ENCODE peak calls at places on chromosomes 16 and 17, in seven cellular contexts. S, Z, P, L, N, R and A are unnamed samples.

GRCh38 chr17:48282303-48282702 is 147.7 kb downstream of the SKAP1 start:
- DNase-seq in Z (no peak), P (no peak), N (no peak), S (no peak), L (no peak), R (no peak), A (no peak)

GRCh38 chr17:7042507-7043194 is 1.2 kb downstream of the SLC16A11 start:
- DNase-seq in R (no peak), Z (no peak), S (peak), L (peak), P (peak), N (no peak), A (peak)

GRCh38 chr17:42183741-42184711 is 1.2 kb downstream of the HCRT start:
- DNase-seq in N (peak), P (peak), L (peak), Z (peak), R (peak), S (peak), A (peak)

GRCh38 chr17:64074704-64075484 is 54.5 kb upstream of the ICAM2 start:
- DNase-seq in N (peak), L (no peak), P (no peak), Z (no peak), R (peak), S (no peak), A (no peak)

GRCh38 chr16:82843606-82844271 is 217.0 kb downstream of the CDH13 start:
- DNase-seq in Z (no peak), R (no peak), L (no peak), N (no peak), P (no peak), S (no peak), A (no peak)

GRCh38 chr17:67525239-67526135 is 148.4 kb downstream of the PITPNC1 start:
- DNase-seq in N (no peak), R (peak), Z (no peak), L (no peak), P (no peak), S (no peak), A (no peak)

GRCh38 chr17:49987290-49987585 is 7.8 kb downstream of the DLX3 start:
- DNase-seq in N (no peak), Z (peak), R (no peak), P (no peak), S (no peak), L (no peak), A (no peak)

GRCh38 chr17:68011199-68011665 is 15.0 kb upstream of the C17orf58 start:
- DNase-seq in R (peak), P (peak), L (peak), S (peak), N (peak), Z (no peak), A (peak)

GRCh38 chr17:47847341-47848197 is 3.4 kb downstream of the SP6 start:
- DNase-seq in L (no peak), Z (no peak), P (peak), S (no peak), N (no peak), R (no peak), A (no peak)

GRCh38 chr17:40551874-40552768 is 13.2 kb downstream of the CCR7 start:
- DNase-seq in P (no peak), R (peak), N (peak), S (peak), Z (peak), L (no peak), A (peak)

GRCh38 chr16:84196727-84197486 is 6.0 kb downstream of the ADAD2 start:
- DNase-seq in N (no peak), R (no peak), S (no peak), L (no peak), Z (no peak), P (no peak), A (no peak)

GRCh38 chr16:11078812-11079459 is 134.6 kb downstream of the CLEC16A start:
- DNase-seq in R (no peak), L (no peak), Z (peak), P (no peak), S (no peak), N (peak), A (no peak)
- TF ChIP-seq CTCF in R (no peak), L (no peak), Z (no peak), P (no peak), S (no peak), N (no peak), A (no peak)

GRCh38 chr16:19213885-19214284 is 45.8 kb downstream of the SYT17 start:
- DNase-seq in R (no peak), P (no peak), L (no peak), S (no peak), Z (no peak), N (no peak), A (no peak)
- TF ChIP-seq CTCF in R (no peak), P (no peak), L (no peak), S (no peak), Z (no peak), N (no peak), A (no peak)

DNA sequence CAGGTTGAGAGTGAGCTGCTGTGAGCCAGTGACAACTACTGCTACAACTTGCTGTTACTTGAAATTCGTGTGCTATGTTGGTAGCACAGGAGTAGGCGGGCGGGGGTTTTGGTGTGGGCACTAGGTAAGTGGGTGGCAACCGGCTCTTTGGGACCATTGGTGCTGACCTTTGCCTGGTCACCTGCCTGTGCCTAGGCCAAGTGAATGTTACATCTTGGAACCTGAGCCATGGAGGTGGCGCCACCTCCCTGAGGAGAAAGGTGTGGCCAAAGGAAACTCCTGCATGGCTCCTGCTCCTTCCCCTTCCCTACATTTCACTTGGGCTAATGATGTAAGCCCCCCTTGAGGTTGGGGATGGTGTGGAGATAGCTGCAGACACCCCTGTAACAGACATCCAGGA is 25.4 kb upstream of the ARHGAP23 start:
- DNase-seq in R (no peak), N (no peak), Z (no peak), P (no peak), S (no peak), L (no peak), A (no peak)
- TF ChIP-seq CTCF in R (no peak), N (no peak), Z (no peak), P (no peak), S (no peak), L (no peak), A (no peak)

DNA sequence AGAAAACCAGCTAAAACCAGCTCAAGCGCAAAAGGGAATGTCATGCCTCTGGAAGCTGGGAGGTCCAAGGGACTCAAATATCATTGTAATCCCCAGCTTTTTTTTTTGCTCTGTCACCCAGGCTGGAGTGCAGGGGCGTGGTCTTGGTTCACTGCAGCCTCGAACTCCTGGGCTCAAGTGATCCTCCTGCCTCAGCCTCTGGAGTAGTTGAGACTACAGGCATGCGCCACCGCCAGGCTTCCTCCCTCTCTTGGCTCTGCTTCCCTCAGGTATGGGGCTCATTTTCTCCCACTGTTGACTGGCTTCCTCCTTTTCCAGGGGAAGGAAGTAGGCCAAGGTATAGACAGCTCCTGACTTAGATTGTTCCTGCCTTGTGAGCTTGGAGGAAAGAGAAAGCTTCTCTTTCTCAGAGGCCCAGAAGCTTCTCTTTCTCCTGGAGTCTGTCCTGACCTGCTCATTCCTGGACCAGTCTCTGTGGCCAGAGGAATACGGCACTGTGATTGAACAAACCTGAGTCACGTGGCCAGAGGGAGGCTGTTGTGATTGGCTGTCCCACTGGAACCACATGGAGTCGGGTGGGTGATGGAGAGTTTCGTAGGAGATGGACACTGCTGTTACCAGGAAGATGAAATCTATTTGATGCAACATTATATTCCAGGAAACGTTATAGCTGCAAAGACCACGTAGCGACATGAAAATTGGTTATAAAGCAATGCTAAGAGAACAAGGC is 5.7 kb upstream of the ARHGEF15 start:
- DNase-seq in S (no peak), L (peak), P (no peak), R (no peak), Z (no peak), N (no peak), A (no peak)
- TF ChIP-seq CTCF in S (no peak), L (no peak), P (no peak), R (no peak), Z (no peak), N (no peak), A (no peak)

GRCh38 chr16:787978-788398 is at the start of gene RPUSD1:
- DNase-seq in P (no peak), Z (no peak), R (no peak), L (no peak), S (no peak), N (no peak), A (no peak)
- TF ChIP-seq CTCF in P (no peak), Z (no peak), R (no peak), L (no peak), S (no peak), N (no peak), A (no peak)

GRCh38 chr16:3674513-3675295 is 20.2 kb downstream of the DNASE1 start:
- DNase-seq in R (no peak), S (no peak), Z (no peak), L (peak), P (peak), N (no peak), A (no peak)
- TF ChIP-seq CTCF in R (no peak), S (no peak), Z (no peak), L (no peak), P (no peak), N (no peak), A (no peak)

GRCh38 chr16:68997564-68997963 is 107.9 kb upstream of the HAS3 start:
- DNase-seq in N (no peak), R (no peak), S (no peak), P (no peak), Z (no peak), L (no peak), A (no peak)

GRCh38 chr16:68993421-68993820 is 112.0 kb upstream of the HAS3 start:
- DNase-seq in Z (no peak), P (no peak), L (no peak), S (no peak), R (no peak), N (no peak), A (no peak)

GRCh38 chr16:68994324-68994723 is 111.1 kb upstream of the HAS3 start:
- DNase-seq in R (no peak), S (no peak), L (no peak), P (no peak), Z (no peak), N (no peak), A (no peak)

GRCh38 chr16:68993885-68994284 is 111.6 kb upstream of the HAS3 start:
- DNase-seq in N (peak), P (no peak), Z (no peak), S (no peak), R (no peak), L (no peak), A (no peak)

GRCh38 chr16:68995011-68995504 is 110.4 kb upstream of the HAS3 start:
- DNase-seq in S (no peak), Z (no peak), P (no peak), N (peak), R (no peak), L (no peak), A (no peak)
- TF ChIP-seq CTCF in S (no peak), Z (no peak), P (peak), N (peak), R (no peak), L (peak), A (no peak)

GRCh38 chr17:55267777-55268648 is 3.3 kb downstream of the HLF start:
- DNase-seq in L (no peak), S (no peak), R (no peak), N (no peak), Z (no peak), P (no peak), A (no peak)
- TF ChIP-seq CTCF in L (no peak), S (no peak), R (no peak), N (no peak), Z (no peak), P (no peak), A (no peak)